ENCODE peak calls at places on chromosomes 12 and 14, in four cellular contexts. F is right atrium auricular region, Y is ovary, D is fibroblast of lung. J is an unnamed sample.

GRCh38 chr14:45135181-45135580 is 549 bp upstream of the FANCM start:
- DNase-seq in F (no peak), Y (no peak), D (peak), J (no peak)

GRCh38 chr12:114649585-114649984 is 34.4 kb downstream of the TBX3 start:
- DNase-seq in F (no peak), Y (no peak), D (no peak), J (no peak)

GRCh38 chr12:52120951-52121847 is 41.7 kb downstream of the SMIM41 start:
- DNase-seq in F (no peak), Y (no peak), D (no peak), J (no peak)

GRCh38 chr14:90439874-90440442 is 43.1 kb downstream of the CALM1 start:
- DNase-seq in F (no peak), Y (no peak), D (no peak), J (no peak)

GRCh38 chr14:94227029-94227428 is 52.9 kb downstream of the PPP4R4 start:
- DNase-seq in F (no peak), Y (no peak), D (no peak), J (no peak)

GRCh38 chr12:1932264-1932777 is 13.9 kb upstream of the CACNA2D4 start:
- DNase-seq in F (peak), Y (peak), D (peak), J (peak)

GRCh38 chr14:33590891-33591630 is 359.8 kb downstream of the EGLN3 start:
- DNase-seq in F (no peak), Y (no peak), D (no peak), J (no peak)

GRCh38 chr12:57175428-57176138 is 28.2 kb upstream of the LRP1-AS start:
- DNase-seq in F (peak), Y (peak), D (peak), J (peak)

GRCh38 chr12:2745655-2746054 is 49.1 kb upstream of the FKBP4 start:
- DNase-seq in F (no peak), Y (no peak), D (peak), J (no peak)

GRCh38 chr12:32448581-32448980 is 49.2 kb downstream of the FGD4 start:
- DNase-seq in F (no peak), Y (no peak), D (no peak), J (no peak)

GRCh38 chr14:79856357-79856756 is 354.9 kb downstream of the DIO2 start:
- DNase-seq in F (no peak), Y (no peak), D (no peak), J (no peak)

GRCh38 chr14:52877628-52878027 is 73.2 kb downstream of the FERMT2 start:
- DNase-seq in F (no peak), Y (no peak), D (peak), J (no peak)

GRCh38 chr12:118136559-118137003 is 657 bp downstream of the PEBP1 start:
- DNase-seq in F (peak), Y (peak), D (peak), J (peak)

GRCh38 chr14:81144811-81145598 is 75.8 kb downstream of the GTF2A1 start:
- DNase-seq in F (no peak), Y (no peak), D (peak), J (no peak)

GRCh38 chr14:95562892-95563685 is 28.2 kb downstream of the GLRX5 start:
- DNase-seq in F (no peak), Y (peak), D (peak), J (no peak)

GRCh38 chr14:89899917-89900680 is 54.4 kb downstream of the EFCAB11 start:
- DNase-seq in F (no peak), Y (no peak), D (peak), J (no peak)

GRCh38 chr12:106058256-106059182 is 80.2 kb downstream of the NUAK1 start:
- DNase-seq in F (no peak), Y (no peak), D (peak), J (no peak)

GRCh38 chr12:122203968-122204828 is 689 bp downstream of the B3GNT4 start:
- DNase-seq in F (no peak), Y (no peak), D (no peak), J (no peak)

GRCh38 chr12:54341343-54341742 is 16.4 kb downstream of the COPZ1 start:
- DNase-seq in F (no peak), Y (no peak), D (no peak), J (no peak)

GRCh38 chr14:99261916-99262787 is 9.8 kb downstream of the BCL11B start:
- DNase-seq in F (no peak), Y (no peak), D (no peak), J (no peak)

GRCh38 chr14:31291210-31291609 is 83.6 kb upstream of the HECTD1 start:
- DNase-seq in F (no peak), Y (no peak), D (peak), J (no peak)

GRCh38 chr14:61461808-61462275 is 140.5 kb downstream of the PRKCH start:
- DNase-seq in F (no peak), Y (no peak), D (peak), J (peak)

GRCh38 chr12:27987311-27987710 is 14.8 kb upstream of the PTHLH start:
- DNase-seq in F (no peak), Y (no peak), D (no peak), J (no peak)

GRCh38 chr14:60656755-60657608 is 7.7 kb upstream of the SIX1 start:
- DNase-seq in F (no peak), Y (peak), D (peak), J (no peak)

GRCh38 chr14:80275208-80275850 is 64.0 kb upstream of the DIO2 start:
- DNase-seq in F (no peak), Y (no peak), D (peak), J (no peak)

GRCh38 chr12:89706551-89707348 is 1.9 kb downstream of the ATP2B1 start:
- DNase-seq in F (no peak), Y (peak), D (peak), J (no peak)

GRCh38 chr12:124407074-124407473 is 112.2 kb downstream of the RFLNA start:
- DNase-seq in F (no peak), Y (no peak), D (no peak), J (no peak)

GRCh38 chr14:75003250-75004027 is 718 bp downstream of the EIF2B2 start:
- DNase-seq in F (no peak), Y (no peak), D (peak), J (no peak)

GRCh38 chr12:29702222-29702621 is 81.5 kb downstream of the TMTC1 start:
- DNase-seq in F (no peak), Y (no peak), D (no peak), J (no peak)

GRCh38 chr14:74713395-74713735 is 421 bp downstream of the FCF1 start:
- DNase-seq in F (no peak), Y (no peak), D (no peak), J (no peak)

GRCh38 chr12:7141351-7142005 is 11.3 kb downstream of the CLSTN3 start:
- DNase-seq in F (no peak), Y (no peak), D (no peak), J (no peak)

GRCh38 chr12:53709671-53710070 is 17.6 kb downstream of the CALCOCO1 start:
- DNase-seq in F (no peak), Y (no peak), D (no peak), J (no peak)

GRCh38 chr14:92217956-92218355 is 96.2 kb downstream of the CPSF2 start:
- DNase-seq in F (no peak), Y (no peak), D (no peak), J (no peak)

GRCh38 chr14:55516776-55517175 is 63.2 kb upstream of the KTN1 start:
- DNase-seq in F (no peak), Y (no peak), D (no peak), J (no peak)

GRCh38 chr12:5589055-5589454 is 157.1 kb downstream of the NTF3 start:
- DNase-seq in F (no peak), Y (no peak), D (no peak), J (no peak)

GRCh38 chr12:77016621-77017020 is 48.7 kb downstream of the E2F7 start:
- DNase-seq in F (no peak), Y (no peak), D (no peak), J (no peak)

GRCh38 chr14:76806446-76806845 is 6.2 kb downstream of the ANGEL1 start:
- DNase-seq in F (no peak), Y (no peak), D (no peak), J (no peak)
- TF ChIP-seq CTCF in F (no peak), Y (no peak), D (no peak), J (no peak)

GRCh38 chr12:127223011-127223410 is 1044.0 kb upstream of the TMEM132C start:
- DNase-seq in F (no peak), Y (no peak), D (no peak), J (no peak)
- TF ChIP-seq CTCF in F (no peak), Y (no peak), D (no peak), J (no peak)

GRCh38 chr12:15982921-15983320 is 71.8 kb downstream of the DERA start:
- DNase-seq in F (no peak), Y (no peak), D (no peak), J (no peak)
- TF ChIP-seq CTCF in F (no peak), Y (no peak), D (no peak), J (no peak)

GRCh38 chr12:107624493-107624892 is 61.1 kb upstream of the PWP1 start:
- DNase-seq in F (no peak), Y (no peak), D (no peak), J (no peak)

GRCh38 chr12:107618106-107618505 is 67.5 kb upstream of the PWP1 start:
- DNase-seq in F (no peak), Y (no peak), D (no peak), J (no peak)

GRCh38 chr12:107619831-107620230 is 65.8 kb upstream of the PWP1 start:
- DNase-seq in F (no peak), Y (no peak), D (no peak), J (no peak)

GRCh38 chr12:107616941-107617340 is 68.7 kb upstream of the PWP1 start:
- DNase-seq in F (no peak), Y (no peak), D (no peak), J (no peak)

GRCh38 chr12:107622005-107622404 is 63.6 kb upstream of the PWP1 start:
- DNase-seq in F (no peak), Y (no peak), D (no peak), J (no peak)
- TF ChIP-seq CTCF in F (no peak), Y (no peak), D (peak), J (no peak)

DNA sequence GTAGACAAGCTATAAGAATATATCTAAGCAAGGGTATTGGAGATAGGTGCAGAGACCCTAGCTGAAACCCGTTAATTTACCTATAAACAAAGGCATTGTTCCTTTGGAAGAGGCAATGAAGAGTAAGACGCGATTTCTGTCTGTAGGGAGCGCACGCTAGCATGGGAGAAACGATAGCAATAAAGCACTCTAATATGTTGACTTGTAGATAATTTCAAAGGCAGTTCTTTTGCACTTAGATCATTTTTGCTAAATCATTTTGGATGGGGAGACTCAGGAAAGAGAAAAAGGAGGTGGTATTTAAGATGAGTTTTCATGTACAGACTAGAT is 648 bp downstream of the CCDC77 start:
- DNase-seq in F (no peak), Y (no peak), D (peak), J (no peak)
- TF ChIP-seq CTCF in F (no peak), Y (no peak), D (peak), J (no peak)

GRCh38 chr14:106204063-106204462 is 677.7 kb downstream of the TMEM121 start:
- DNase-seq in F (no peak), Y (no peak), D (no peak), J (no peak)
- TF ChIP-seq CTCF in F (no peak), Y (no peak), D (no peak), J (no peak)

GRCh38 chr12:48980389-48980952 is 2.3 kb downstream of the WNT1 start:
- DNase-seq in F (no peak), Y (no peak), D (no peak), J (no peak)
- TF ChIP-seq CTCF in F (no peak), Y (no peak), D (no peak), J (no peak)

DNA sequence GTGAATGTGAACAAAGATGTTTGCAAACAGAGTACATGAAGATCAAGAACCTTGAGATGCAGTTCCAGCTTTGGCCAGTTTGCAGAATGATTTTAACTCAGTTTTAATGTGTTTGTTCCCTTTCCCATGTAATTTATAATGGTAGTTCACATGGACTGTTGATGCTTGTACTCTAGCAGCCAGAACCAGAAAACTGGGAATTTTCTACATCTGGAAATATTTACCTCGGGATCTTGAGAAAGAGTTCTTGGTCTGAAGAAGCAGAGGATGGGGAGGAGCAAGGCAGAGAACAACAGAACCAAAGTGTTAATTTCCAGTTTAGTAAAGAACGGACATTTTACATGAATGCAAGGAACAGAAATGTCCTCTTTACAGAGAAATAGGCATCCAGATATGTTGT is 37.0 kb upstream of the PMCH start:
- DNase-seq in F (no peak), Y (no peak), D (no peak), J (no peak)
- TF ChIP-seq CTCF in F (no peak), Y (no peak), D (no peak), J (no peak)

DNA sequence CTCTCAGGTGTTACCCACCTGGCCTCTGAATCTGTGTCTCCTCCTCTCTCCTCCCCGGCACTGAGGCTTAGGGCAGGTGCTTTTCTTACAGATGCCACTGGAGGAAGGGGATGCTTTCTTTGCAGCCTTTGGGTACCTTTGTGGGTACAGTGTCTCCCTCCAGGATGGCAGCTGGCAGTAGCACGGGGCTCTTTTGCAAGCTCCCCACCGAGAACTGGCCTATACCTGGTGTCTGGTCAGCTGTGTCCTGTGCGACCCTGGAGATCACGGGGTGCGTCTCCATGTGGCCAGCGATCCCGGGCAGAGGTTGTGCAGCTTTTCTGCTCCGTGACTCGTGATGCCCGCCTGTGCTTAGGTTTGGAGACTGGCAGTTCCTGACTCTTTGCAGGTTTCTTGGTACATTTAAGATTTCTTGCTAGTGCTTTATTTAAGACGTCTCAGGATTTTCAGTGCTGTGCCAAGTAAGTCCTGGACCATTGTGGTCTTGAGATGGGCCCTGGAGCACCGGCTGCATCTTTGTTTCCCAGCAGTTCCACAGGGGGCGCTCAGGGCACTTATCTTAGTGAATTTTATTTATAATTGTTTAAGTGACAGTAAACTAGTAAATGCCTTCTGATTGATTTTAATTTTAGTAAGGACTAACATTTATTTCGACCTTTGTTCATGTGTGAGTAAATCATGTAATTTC is 68.9 kb downstream of the DDX51 start:
- DNase-seq in F (no peak), Y (no peak), D (no peak), J (no peak)
- TF ChIP-seq CTCF in F (no peak), Y (no peak), D (no peak), J (no peak)

GRCh38 chr12:64320611-64321010 is 69.9 kb downstream of the C12orf56 start:
- DNase-seq in F (no peak), Y (no peak), D (no peak), J (no peak)

GRCh38 chr12:64323476-64324225 is 66.9 kb downstream of the C12orf56 start:
- DNase-seq in F (no peak), Y (no peak), D (no peak), J (no peak)

GRCh38 chr12:64323006-64323405 is 67.6 kb downstream of the C12orf56 start:
- DNase-seq in F (no peak), Y (no peak), D (no peak), J (no peak)

DNA sequence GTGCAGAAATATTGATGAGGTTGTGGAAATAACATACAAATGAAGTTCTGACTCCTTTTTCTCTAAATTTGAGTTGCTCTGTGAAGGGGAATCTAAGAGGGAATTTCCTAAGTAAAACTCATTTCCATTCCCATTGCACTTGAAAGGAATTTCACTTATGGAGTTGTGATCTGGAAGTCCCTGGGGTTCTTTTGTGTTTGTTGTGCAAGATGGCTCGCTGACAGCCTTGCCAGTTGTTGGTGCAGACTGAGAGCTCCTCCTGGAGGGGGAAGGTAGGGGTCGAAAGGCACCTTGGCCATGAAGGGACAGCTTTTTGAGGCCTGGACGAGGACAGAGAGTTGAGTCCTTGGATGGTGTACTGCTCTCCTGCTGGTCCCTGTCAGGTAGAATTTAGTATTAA is 72.0 kb downstream of the C12orf56 start:
- DNase-seq in F (no peak), Y (no peak), D (peak), J (no peak)
- TF ChIP-seq CTCF in F (no peak), Y (no peak), D (no peak), J (no peak)